ENCODE peak calls at places on chromosomes 1 and 21, in ten cellular contexts. D is MM.1S; L is SK-N-SH; M is GM12878; T is hepatocyte; F is CD4-positive, alpha-beta memory T cell; Z is lower lobe of right lung; N is ovary; J is uterus; U is effector memory CD4-positive, alpha-beta T cell. C is an unnamed sample.

GRCh38 chr1:214570442-214570841 is 19.0 kb upstream of the PTPN14 start:
- DNase-seq in Z (no peak), N (no peak), D (no peak), L (no peak), M (no peak), F (no peak), T (no peak), U (no peak), J (no peak), C (no peak)

GRCh38 chr1:106675558-106675957 is 380.9 kb upstream of the PRMT6 start:
- DNase-seq in J (no peak), M (no peak), U (no peak), D (no peak), L (no peak), N (no peak), F (no peak), Z (no peak), T (no peak), C (no peak)

GRCh38 chr1:89274431-89274857 is 1.8 kb upstream of the GBP5 start:
- DNase-seq in T (no peak), L (no peak), M (no peak), F (peak; percentile 49), U (no peak), N (no peak), J (no peak), D (no peak), Z (no peak), C (peak; percentile 29)

GRCh38 chr1:230394741-230395140 is 31.4 kb downstream of the PGBD5 start:
- DNase-seq in F (no peak), L (no peak), D (no peak), M (no peak), U (no peak), Z (no peak), T (no peak), J (no peak), N (no peak), C (no peak)

GRCh38 chr1:167650266-167651160 is 20.5 kb downstream of the RCSD1 start:
- DNase-seq in M (no peak), F (no peak), N (no peak), D (peak; percentile 76), J (peak; percentile 19), U (no peak), T (no peak), Z (no peak), L (no peak), C (peak; percentile 53)

GRCh38 chr1:106055900-106056299 is 1000.6 kb upstream of the PRMT6 start:
- DNase-seq in N (no peak), M (no peak), F (no peak), L (no peak), J (no peak), U (no peak), T (peak; percentile 6), D (no peak), Z (no peak), C (no peak)

GRCh38 chr1:237279629-237280028 is 237.6 kb downstream of the RYR2 start:
- DNase-seq in F (no peak), D (no peak), M (no peak), N (no peak), L (peak; percentile 15), Z (no peak), T (no peak), U (no peak), J (no peak), C (no peak)

GRCh38 chr1:27504588-27505419 is 14.8 kb upstream of the WASF2 start:
- DNase-seq in U (no peak), N (peak; percentile 90), L (peak; percentile 71), D (no peak), T (peak; percentile 78), J (peak; percentile 85), M (no peak), F (no peak), Z (peak; percentile 56), C (no peak)

GRCh38 chr1:76759950-76760349 is 107.3 kb upstream of the ST6GALNAC5 start:
- DNase-seq in J (no peak), M (no peak), Z (peak; percentile 62), D (no peak), L (peak; percentile 12), N (no peak), F (no peak), U (no peak), T (peak; percentile 26), C (no peak)

GRCh38 chr1:151475175-151475574 is 15.9 kb upstream of the POGZ start:
- DNase-seq in T (no peak), U (no peak), N (no peak), M (peak; percentile 48), L (no peak), Z (no peak), D (peak; percentile 95), F (no peak), J (no peak), C (no peak)

GRCh38 chr1:2441746-2442145 is 29.4 kb upstream of the PEX10 start:
- DNase-seq in T (peak; percentile 55), J (no peak), N (no peak), U (no peak), Z (no peak), F (no peak), L (no peak), M (no peak), D (no peak), C (no peak)

GRCh38 chr1:200894712-200895447 is at the start of gene INAVA:
- DNase-seq in F (no peak), Z (peak; percentile 63), N (no peak), L (no peak), D (no peak), J (no peak), T (peak; percentile 83), U (no peak), M (no peak), C (no peak)

GRCh38 chr1:200035956-200036615 is 8.6 kb downstream of the NR5A2 start:
- DNase-seq in L (peak; percentile 29), Z (no peak), J (no peak), F (no peak), N (no peak), U (no peak), M (no peak), T (peak; percentile 17), D (no peak), C (no peak)

GRCh38 chr1:15151377-15151806 is 2.2 kb upstream of the TMEM51 start:
- DNase-seq in N (no peak), J (no peak), L (peak; percentile 78), M (no peak), Z (no peak), T (peak; percentile 48), F (no peak), D (no peak), U (no peak), C (no peak)

GRCh38 chr1:203505526-203506189 is 11.7 kb downstream of the OPTC start:
- DNase-seq in J (no peak), Z (no peak), M (no peak), T (no peak), L (no peak), D (no peak), U (no peak), F (no peak), N (no peak), C (no peak)

GRCh38 chr1:12052008-12052573 is 11.0 kb upstream of the TNFRSF8 start:
- DNase-seq in D (peak; percentile 94), M (peak; percentile 96), U (no peak), L (no peak), T (peak; percentile 85), F (no peak), J (peak; percentile 84), N (peak; percentile 79), Z (no peak), C (no peak)

GRCh38 chr1:94281361-94282142 is 44.2 kb upstream of the ARHGAP29 start:
- DNase-seq in N (no peak), T (no peak), F (no peak), D (no peak), L (peak; percentile 42), U (no peak), J (no peak), M (no peak), Z (no peak), C (no peak)

GRCh38 chr1:174398246-174398645 is 49.5 kb upstream of the GPR52 start:
- DNase-seq in F (no peak), L (no peak), J (no peak), U (no peak), M (no peak), T (no peak), D (no peak), N (no peak), Z (no peak), C (no peak)

GRCh38 chr21:45981154-45981606 is 390 bp upstream of the COL6A1 start:
- DNase-seq in T (peak; percentile 91), N (peak; percentile 89), D (peak; percentile 41), L (peak; percentile 91), J (peak; percentile 90), Z (peak; percentile 70), M (no peak), F (peak; percentile 52), U (peak; percentile 38), C (peak; percentile 44)

GRCh38 chr21:33685613-33686197 is 43.4 kb downstream of the ITSN1 start:
- DNase-seq in D (peak; percentile 7), U (no peak), M (no peak), T (no peak), N (no peak), Z (no peak), F (no peak), J (no peak), L (no peak), C (no peak)
- H3K4me1 ChIP-seq in D (peaks cover 35% of the 10 kb centered on the region), U (no peaks in the 10 kb centered on the region), M (peaks cover 3% of the 10 kb centered on the region), T (peaks cover 46% of the 10 kb centered on the region), N (peaks cover 10% of the 10 kb centered on the region), Z (peaks cover 46% of the 10 kb centered on the region), F (no peaks in the 10 kb centered on the region), J (peaks cover 4% of the 10 kb centered on the region), L (peaks cover 39% of the 10 kb centered on the region), C (no peaks in the 10 kb centered on the region)

GRCh38 chr1:100791586-100791985 is 72.0 kb downstream of the VCAM1 start:
- DNase-seq in N (no peak), T (no peak), U (no peak), L (no peak), M (no peak), Z (no peak), F (no peak), D (no peak), J (no peak), C (no peak)
- H3K4me1 ChIP-seq in N (peaks cover 3% of the 10 kb centered on the region), T (no peaks in the 10 kb centered on the region), U (no peaks in the 10 kb centered on the region), L (no peaks in the 10 kb centered on the region), M (no peaks in the 10 kb centered on the region), Z (no peaks in the 10 kb centered on the region), F (no peaks in the 10 kb centered on the region), D (no peaks in the 10 kb centered on the region), J (no peaks in the 10 kb centered on the region), C (no peaks in the 10 kb centered on the region)

GRCh38 chr1:8409107-8409506 is 91.2 kb downstream of the SLC45A1 start:
- DNase-seq in J (no peak), Z (no peak), M (no peak), F (peak; percentile 36), U (no peak), L (no peak), D (no peak), N (no peak), T (peak; percentile 81), C (peak; percentile 62)
- H3K4me1 ChIP-seq in J (peaks cover 43% of the 10 kb centered on the region), Z (peaks cover 93% of the 10 kb centered on the region), M (no peaks in the 10 kb centered on the region), F (peaks cover 92% of the 10 kb centered on the region), U (peaks cover 38% of the 10 kb centered on the region), L (peaks cover 56% of the 10 kb centered on the region), D (no peaks in the 10 kb centered on the region), N (peaks cover 41% of the 10 kb centered on the region), T (peaks cover 65% of the 10 kb centered on the region), C (peaks cover 47% of the 10 kb centered on the region)

DNA sequence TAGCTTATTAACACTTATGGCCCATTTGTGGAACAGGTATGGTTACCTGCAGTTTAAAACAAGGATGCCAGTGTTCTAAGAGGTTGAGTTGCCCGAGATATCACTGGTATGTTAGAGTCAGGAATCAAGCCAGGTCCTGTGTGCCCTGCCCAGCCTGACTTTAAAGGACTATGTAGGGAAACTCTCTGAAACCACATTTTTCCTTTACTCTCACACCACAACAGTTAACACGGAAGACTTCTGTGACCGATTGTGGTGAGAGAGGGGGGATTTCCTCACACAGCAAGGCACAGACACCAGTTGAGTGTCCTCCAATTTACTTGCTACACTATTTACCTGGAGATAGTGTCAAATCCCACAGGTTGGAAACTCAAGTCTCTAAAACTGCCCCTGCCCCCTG is 47.8 kb downstream of the UCK2 start:
- DNase-seq in F (no peak), L (no peak), N (no peak), M (peak; percentile 46), D (no peak), Z (no peak), U (no peak), T (no peak), J (no peak), C (no peak)
- H3K4me1 ChIP-seq in F (peaks cover 37% of the 10 kb centered on the region), L (no peaks in the 10 kb centered on the region), N (no peaks in the 10 kb centered on the region), M (peaks cover 54% of the 10 kb centered on the region), D (peaks cover 25% of the 10 kb centered on the region), Z (peaks cover 17% of the 10 kb centered on the region), U (peaks cover 10% of the 10 kb centered on the region), T (no peaks in the 10 kb centered on the region), J (no peaks in the 10 kb centered on the region), C (peaks cover 18% of the 10 kb centered on the region)